ENCODE peak calls at places on chromosomes 3 and 15, in six cellular contexts. K is HepG2, U is WTC11, F is H1, E is K562, X is GM12878. T is an unnamed sample.
A peak's percentile ranks its signal among the peaks of the same experiment; 100 is the strongest.

GRCh38 chr15:64841258-64842098 is at the start of gene PLEKHO2:
- DNase-seq in K (peak; percentile 85), U (peak; percentile 98), F (peak; percentile 87), E (peak; percentile 96), X (peak; percentile 53), T (peak; percentile 73)

GRCh38 chr3:102020670-102021069 is 171.4 kb downstream of the NFKBIZ start:
- DNase-seq in K (no peak), U (no peak), F (no peak), E (no peak), X (no peak), T (no peak)

GRCh38 chr3:186413615-186414415 is 51.8 kb upstream of the DGKG start:
- DNase-seq in K (no peak), U (peak; percentile 45), F (peak; percentile 23), E (no peak), X (peak; percentile 17), T (no peak)

GRCh38 chr3:142065932-142066331 is 83.4 kb downstream of the TFDP2 start:
- DNase-seq in K (no peak), U (no peak), F (no peak), E (no peak), X (no peak), T (no peak)

GRCh38 chr15:96296264-96296663 is 34.2 kb upstream of the NR2F2 start:
- DNase-seq in K (no peak), U (no peak), F (no peak), E (no peak), X (no peak), T (no peak)

GRCh38 chr3:18124501-18124900 is 300.6 kb downstream of the SATB1 start:
- DNase-seq in K (no peak), U (no peak), F (no peak), E (no peak), X (no peak), T (peak; percentile 26)

GRCh38 chr3:33211444-33211843 is 7.2 kb downstream of the SUSD5 start:
- DNase-seq in K (no peak), U (no peak), F (no peak), E (no peak), X (no peak), T (peak; percentile 31)

GRCh38 chr15:29677871-29678431 is 144.3 kb downstream of the TJP1 start:
- DNase-seq in K (no peak), U (no peak), F (no peak), E (no peak), X (no peak), T (no peak)

GRCh38 chr15:52745326-52746161 is 44.6 kb downstream of the ONECUT1 start:
- DNase-seq in K (no peak), U (peak; percentile 78), F (peak; percentile 79), E (no peak), X (no peak), T (no peak)

GRCh38 chr3:29186982-29187718 is 93.7 kb upstream of the RBMS3 start:
- DNase-seq in K (no peak), U (no peak), F (no peak), E (no peak), X (no peak), T (peak; percentile 51)

GRCh38 chr3:149553781-149554451 is 79.4 kb downstream of the TM4SF4 start:
- DNase-seq in K (no peak), U (no peak), F (no peak), E (no peak), X (no peak), T (no peak)

GRCh38 chr15:57149196-57149595 is 227.1 kb upstream of the CGNL1 start:
- DNase-seq in K (no peak), U (no peak), F (no peak), E (no peak), X (no peak), T (no peak)

GRCh38 chr3:194537732-194538247 is 51.0 kb upstream of the ATP13A3 start:
- DNase-seq in K (peak; percentile 67), U (no peak), F (no peak), E (no peak), X (no peak), T (no peak)

GRCh38 chr15:43143203-43143941 is 10.0 kb downstream of the TMEM62 start:
- DNase-seq in K (no peak), U (no peak), F (no peak), E (no peak), X (no peak), T (no peak)

GRCh38 chr3:131901686-131902085 is 133.1 kb downstream of the CPNE4 start:
- DNase-seq in K (no peak), U (no peak), F (no peak), E (no peak), X (no peak), T (no peak)

GRCh38 chr3:127802620-127803019 is 19.7 kb downstream of the MGLL start:
- DNase-seq in K (no peak), U (no peak), F (no peak), E (no peak), X (no peak), T (no peak)

GRCh38 chr3:179181021-179181472 is 32.9 kb downstream of the PIK3CA start:
- DNase-seq in K (no peak), U (no peak), F (no peak), E (no peak), X (no peak), T (no peak)

GRCh38 chr3:117695321-117695720 is 985.7 kb downstream of the TUSC7 start:
- DNase-seq in K (no peak), U (no peak), F (no peak), E (no peak), X (no peak), T (no peak)

GRCh38 chr3:112389961-112390360 is 57.0 kb downstream of the CD200 start:
- DNase-seq in K (no peak), U (no peak), F (no peak), E (no peak), X (no peak), T (no peak)

GRCh38 chr3:9994086-9994844 is 7.6 kb upstream of the EMC3 start:
- DNase-seq in K (no peak), U (no peak), F (no peak), E (no peak), X (no peak), T (no peak)

GRCh38 chr15:59169337-59169736 is 37.3 kb upstream of the LDHAL6B start:
- DNase-seq in K (no peak), U (no peak), F (no peak), E (no peak), X (no peak), T (no peak)

GRCh38 chr15:58678683-58679082 is 70.8 kb downstream of the ADAM10 start:
- DNase-seq in K (no peak), U (no peak), F (no peak), E (no peak), X (no peak), T (no peak)

GRCh38 chr3:139288266-139288821 is 55.5 kb upstream of the MRPS22 start:
- DNase-seq in K (no peak), U (no peak), F (no peak), E (peak; percentile 67), X (no peak), T (no peak)

GRCh38 chr3:31027914-31028313 is 133.5 kb upstream of the GADL1 start:
- DNase-seq in K (no peak), U (no peak), F (no peak), E (no peak), X (no peak), T (no peak)

GRCh38 chr3:158443632-158444031 is 127.4 kb upstream of the MLF1 start:
- DNase-seq in K (no peak), U (no peak), F (no peak), E (no peak), X (peak; percentile 43), T (no peak)

GRCh38 chr3:151918253-151919029 is 45.0 kb downstream of the SUCNR1 start:
- DNase-seq in K (peak; percentile 34), U (no peak), F (no peak), E (no peak), X (peak; percentile 16), T (peak; percentile 50)
- TF ChIP-seq ATF3 in K (no peak), U (no peak), F (no peak), E (no peak), X (no peak), T (no peak)

GRCh38 chr3:54712539-54712938 is 215.3 kb downstream of the LRTM1 start:
- DNase-seq in K (no peak), U (no peak), F (no peak), E (no peak), X (no peak), T (no peak)

GRCh38 chr3:54713031-54713430 is 214.8 kb downstream of the LRTM1 start:
- DNase-seq in K (no peak), U (no peak), F (no peak), E (no peak), X (no peak), T (no peak)

GRCh38 chr3:54714035-54714434 is 213.8 kb downstream of the LRTM1 start:
- DNase-seq in K (no peak), U (no peak), F (no peak), E (no peak), X (no peak), T (no peak)

GRCh38 chr3:54710954-54711353 is 216.9 kb downstream of the LRTM1 start:
- DNase-seq in K (no peak), U (no peak), F (no peak), E (no peak), X (no peak), T (no peak)

GRCh38 chr3:54713455-54713854 is 214.4 kb downstream of the LRTM1 start:
- DNase-seq in K (no peak), U (no peak), F (no peak), E (no peak), X (no peak), T (no peak)
- TF ChIP-seq ATF3 in K (no peak), U (no peak), F (no peak), E (no peak), X (no peak), T (no peak)

GRCh38 chr3:196962108-196962929 is 6.3 kb downstream of the PIGZ start:
- DNase-seq in K (peak; percentile 91), U (no peak), F (no peak), E (no peak), X (no peak), T (no peak)
- TF ChIP-seq ATF3 in K (no peak), U (no peak), F (no peak), E (no peak), X (no peak), T (no peak)

GRCh38 chr3:143163562-143163961 is 44.0 kb downstream of the CHST2 start:
- DNase-seq in K (no peak), U (no peak), F (no peak), E (no peak), X (no peak), T (no peak)
- TF ChIP-seq ATF3 in K (no peak), U (no peak), F (no peak), E (no peak), X (no peak), T (no peak)

DNA sequence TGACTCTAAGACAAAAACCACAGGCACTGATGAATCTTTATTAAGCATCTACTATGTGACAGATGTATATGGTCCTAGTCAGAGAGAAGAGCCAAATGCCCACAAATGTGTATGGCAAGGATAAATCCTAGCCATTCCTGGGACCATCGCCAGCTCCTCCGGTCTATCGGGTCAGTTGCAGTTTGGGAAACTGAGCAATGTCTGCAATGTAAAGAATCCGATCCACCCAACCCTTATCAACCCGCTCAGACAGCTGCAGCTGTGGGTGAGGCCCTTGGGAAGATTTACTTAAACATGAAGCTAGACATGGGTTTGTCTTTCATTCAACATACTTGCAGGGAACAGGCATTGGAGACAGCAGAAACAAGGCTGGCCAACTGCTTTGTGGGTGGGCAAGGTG is 40.5 kb upstream of the CDV3 start:
- DNase-seq in K (no peak), U (no peak), F (no peak), E (no peak), X (no peak), T (no peak)
- TF ChIP-seq ATF3 in K (no peak), U (no peak), F (no peak), E (no peak), X (no peak), T (no peak)

T was measured in HCT116.